ENCODE peak calls at places on chromosomes 1 and 21, in five cellular contexts. Z is GM13976, U is progenitor cell of endocrine pancreas, K is heart left ventricle, I is GM12878. N is an unnamed sample.

GRCh38 chr1:154937988-154938386 is 1.5 kb upstream of the PMVK start:
- DNase-seq in K (no peak), Z (no peak), U (no peak), I (no peak), N (no peak)

GRCh38 chr21:35336534-35336933 is 287.4 kb upstream of the RUNX1 start:
- DNase-seq in U (no peak), Z (no peak), K (no peak), I (no peak), N (no peak)

GRCh38 chr21:34509151-34509550 is 2.9 kb downstream of the KCNE1 start:
- DNase-seq in Z (no peak), I (no peak), K (no peak), U (no peak), N (no peak)

GRCh38 chr1:150001415-150001814 is 9.1 kb downstream of the OTUD7B start:
- DNase-seq in Z (no peak), U (no peak), I (no peak), K (no peak), N (no peak)

GRCh38 chr1:21664806-21665588 is 4.2 kb downstream of the RAP1GAP start:
- DNase-seq in I (no peak), Z (no peak), K (no peak), U (no peak), N (no peak)

GRCh38 chr1:162191396-162192322 is 122.2 kb downstream of the NOS1AP start:
- DNase-seq in I (no peak), Z (no peak), U (no peak), K (no peak), N (no peak)

GRCh38 chr1:220772846-220773245 is 13.9 kb upstream of the MTARC1 start:
- DNase-seq in I (no peak), U (no peak), K (no peak), Z (no peak), N (no peak)

GRCh38 chr1:19341201-19342076 is 29.3 kb downstream of the SLC66A1 start:
- DNase-seq in K (peak; percentile 70), U (peak; percentile 63), I (no peak), Z (peak; percentile 92), N (peak; percentile 38)

GRCh38 chr1:215023151-215023832 is 59.2 kb upstream of the KCNK2 start:
- DNase-seq in Z (no peak), I (no peak), U (no peak), K (no peak), N (no peak)

GRCh38 chr1:211476200-211476849 is 15.6 kb downstream of the RD3 start:
- DNase-seq in U (peak; percentile 54), I (peak; percentile 20), Z (peak; percentile 79), K (peak; percentile 58), N (peak; percentile 30)

GRCh38 chr21:33096426-33096825 is 26.5 kb downstream of the OLIG1 start:
- DNase-seq in K (no peak), Z (no peak), U (no peak), I (no peak), N (no peak)

GRCh38 chr1:150696590-150696989 is 364 bp downstream of the GOLPH3L start:
- DNase-seq in K (no peak), Z (no peak), U (no peak), I (no peak), N (no peak)

GRCh38 chr1:12174789-12175455 is 8.1 kb downstream of the TNFRSF1B start:
- DNase-seq in I (no peak), K (peak; percentile 87), Z (no peak), U (no peak), N (no peak)

GRCh38 chr1:202204065-202204464 is 10.5 kb downstream of the LGR6 start:
- DNase-seq in I (no peak), K (no peak), Z (no peak), U (no peak), N (no peak)

GRCh38 chr1:203534526-203534925 is 40.6 kb downstream of the OPTC start:
- DNase-seq in K (peak; percentile 63), I (no peak), Z (no peak), U (no peak), N (peak; percentile 58)

GRCh38 chr1:198780376-198780775 is 141.5 kb downstream of the PTPRC start:
- DNase-seq in U (no peak), I (no peak), Z (no peak), K (no peak), N (no peak)

GRCh38 chr1:64896546-64896945 is 69.8 kb downstream of the JAK1 start:
- DNase-seq in K (no peak), U (no peak), Z (no peak), I (no peak), N (no peak)

GRCh38 chr1:199931666-199932377 is 95.7 kb upstream of the NR5A2 start:
- DNase-seq in K (no peak), U (no peak), I (no peak), Z (no peak), N (no peak)

GRCh38 chr1:232352366-232352765 is 277.6 kb downstream of the SIPA1L2 start:
- DNase-seq in K (no peak), I (no peak), Z (no peak), U (no peak), N (no peak)

GRCh38 chr1:8395433-8395866 is 77.5 kb downstream of the SLC45A1 start:
- DNase-seq in U (no peak), I (peak; percentile 51), K (no peak), Z (no peak), N (no peak)

GRCh38 chr1:46285730-46286477 is 17.5 kb downstream of the LRRC41 start:
- DNase-seq in I (no peak), K (no peak), Z (no peak), U (no peak), N (no peak)

GRCh38 chr1:205907794-205908193 is 35.5 kb downstream of the SLC26A9 start:
- DNase-seq in K (no peak), U (no peak), I (no peak), Z (no peak), N (no peak)

GRCh38 chr1:31218705-31219104 is 21.0 kb downstream of the NKAIN1 start:
- DNase-seq in U (no peak), K (no peak), I (no peak), Z (no peak), N (no peak)

GRCh38 chr1:31219489-31219888 is 20.2 kb downstream of the NKAIN1 start:
- DNase-seq in I (no peak), U (no peak), K (no peak), Z (no peak), N (no peak)

GRCh38 chr1:31216016-31216415 is 23.7 kb downstream of the NKAIN1 start:
- DNase-seq in Z (no peak), U (no peak), I (no peak), K (peak; percentile 87), N (peak; percentile 22)

GRCh38 chr1:31215083-31215570 is 24.6 kb downstream of the NKAIN1 start:
- DNase-seq in U (no peak), K (no peak), Z (no peak), I (no peak), N (no peak)

DNA sequence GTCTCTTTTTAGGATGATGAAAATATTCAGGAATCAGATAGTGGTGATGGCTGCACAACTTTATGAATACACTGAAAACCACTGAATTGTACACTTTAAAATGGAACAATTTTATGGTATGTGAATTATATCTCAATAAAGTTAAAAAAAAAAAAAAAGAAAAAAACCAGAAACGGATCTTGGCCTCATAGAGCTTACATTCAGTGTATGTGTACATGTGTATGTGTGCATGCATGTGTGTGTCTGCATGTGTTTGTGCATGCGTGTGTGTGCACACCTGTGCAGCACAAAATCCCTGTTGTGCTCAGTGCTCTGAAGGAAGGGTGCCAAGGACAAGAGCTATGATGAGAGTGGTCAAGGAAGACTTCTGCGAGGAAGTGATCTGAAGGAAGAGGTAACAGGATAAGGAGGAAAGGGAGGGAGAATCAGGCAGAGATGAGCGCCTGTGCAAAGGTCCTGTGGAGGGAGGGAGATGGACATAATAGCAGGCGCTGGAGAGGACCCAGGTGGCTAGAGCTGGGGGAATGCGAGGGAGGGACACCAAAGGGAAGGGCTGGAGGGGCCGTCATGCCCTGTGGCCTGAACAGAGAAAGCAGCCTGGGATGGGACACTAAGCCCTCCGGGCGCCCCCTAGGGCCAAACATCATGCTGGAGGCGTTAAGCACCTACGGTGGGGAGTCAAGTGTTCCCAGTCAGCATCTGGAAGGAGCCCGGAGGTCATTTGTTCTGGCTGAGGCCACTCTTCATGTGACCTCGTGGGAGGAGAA is 25.2 kb downstream of the NKAIN1 start:
- DNase-seq in U (no peak), Z (no peak), I (no peak), K (no peak), N (no peak)
- TF ChIP-seq CTCF in U (no peak), Z (no peak), I (no peak), K (no peak), N (peak; percentile 20)

GRCh38 chr1:24437631-24438396 is 22.2 kb downstream of the NIPAL3 start:
- DNase-seq in I (no peak), Z (no peak), U (no peak), K (no peak), N (no peak)
- TF ChIP-seq CTCF in I (no peak), Z (no peak), U (no peak), K (no peak), N (no peak)

GRCh38 chr1:53639996-53640695 is 98.8 kb downstream of the GLIS1 start:
- DNase-seq in Z (no peak), I (no peak), K (no peak), U (no peak), N (no peak)

GRCh38 chr1:53637726-53638640 is 101.0 kb downstream of the GLIS1 start:
- DNase-seq in K (no peak), U (no peak), Z (no peak), I (no peak), N (no peak)

GRCh38 chr1:53640696-53641065 is 98.3 kb downstream of the GLIS1 start:
- DNase-seq in K (no peak), U (no peak), Z (no peak), I (no peak), N (no peak)

GRCh38 chr1:53638641-53639035 is 100.3 kb downstream of the GLIS1 start:
- DNase-seq in I (no peak), U (no peak), Z (no peak), K (no peak), N (no peak)

DNA sequence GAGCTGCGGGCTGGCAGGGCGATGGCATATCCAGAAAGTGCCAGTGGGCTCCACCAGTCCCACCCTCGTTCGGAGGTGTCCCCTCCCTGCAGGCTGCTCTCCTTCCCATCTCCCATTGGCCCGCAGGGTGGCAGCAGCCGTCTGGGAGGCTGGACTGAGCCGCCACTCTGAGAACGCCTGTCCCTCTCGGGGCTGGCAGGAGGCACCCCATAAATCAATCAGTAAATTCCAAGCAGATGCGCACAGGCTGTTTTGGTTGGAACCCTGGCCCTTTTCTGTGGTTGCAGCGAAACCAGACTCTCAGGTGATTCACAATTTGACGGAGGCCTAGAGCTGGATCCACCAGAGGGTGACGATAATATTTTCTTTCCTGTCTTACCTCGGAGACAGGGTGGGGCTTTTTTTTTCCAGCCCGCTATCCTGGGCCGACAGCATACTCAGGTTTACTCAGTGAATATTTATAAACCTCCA is 99.7 kb downstream of the GLIS1 start:
- DNase-seq in Z (no peak), U (no peak), K (no peak), I (no peak), N (no peak)
- TF ChIP-seq CTCF in Z (no peak), U (no peak), K (no peak), I (no peak), N (no peak)

GRCh38 chr1:998905-999796 is 746 bp downstream of the HES4 start:
- DNase-seq in I (no peak), Z (peak; percentile 59), U (peak; percentile 39), K (no peak), N (no peak)
- TF ChIP-seq CTCF in I (peak; percentile 5), Z (no peak), U (no peak), K (no peak), N (no peak)